ENCODE peak calls at places on chromosomes 2 and 18, in seven cellular contexts. One of them, this sample, is unnamed.
A peak's percentile ranks its signal among the peaks of the same experiment; 100 is the strongest.

GRCh38 chr18:74541703-74542555 is 7.6 kb downstream of the CNDP1 start:
- DNase-seq in activated T-helper 9 cell treated with anti-CD3 and anti-CD28 coated beads, Interleukin-2, amount 50 U/mL, for 16 hours: no peak
- DNase-seq in cardiac fibroblast: peak; percentile 31
- DNase-seq in fibroblast of lung: no peak
- DNase-seq in CD8-positive, alpha-beta T cell: no peak
- DNase-seq in stimulated activated CD8-positive, alpha-beta memory T cell treated with anti-CD3 and anti-CD28 coated beads, Interleukin-4, amount 100 ng/mL, for 4 hours: no peak
- DNase-seq in NCI-H1105: no peak
- DNase-seq in this sample: no peak

GRCh38 chr18:37578886-37579513 is 13.4 kb upstream of the CELF4 start:
- DNase-seq in activated T-helper 9 cell treated with anti-CD3 and anti-CD28 coated beads, Interleukin-2, amount 50 U/mL, for 16 hours: no peak
- DNase-seq in cardiac fibroblast: peak; percentile 16
- DNase-seq in fibroblast of lung: no peak
- DNase-seq in CD8-positive, alpha-beta T cell: no peak
- DNase-seq in stimulated activated CD8-positive, alpha-beta memory T cell treated with anti-CD3 and anti-CD28 coated beads, Interleukin-4, amount 100 ng/mL, for 4 hours: no peak
- DNase-seq in NCI-H1105: no peak
- DNase-seq in this sample: peak; percentile 78

GRCh38 chr2:178761759-178762371 is 45.4 kb downstream of the TTN start:
- DNase-seq in activated T-helper 9 cell treated with anti-CD3 and anti-CD28 coated beads, Interleukin-2, amount 50 U/mL, for 16 hours: no peak
- DNase-seq in cardiac fibroblast: peak; percentile 73
- DNase-seq in fibroblast of lung: peak; percentile 36
- DNase-seq in CD8-positive, alpha-beta T cell: no peak
- DNase-seq in stimulated activated CD8-positive, alpha-beta memory T cell treated with anti-CD3 and anti-CD28 coated beads, Interleukin-4, amount 100 ng/mL, for 4 hours: no peak
- DNase-seq in NCI-H1105: peak; percentile 38
- DNase-seq in this sample: peak; percentile 36

GRCh38 chr2:227141301-227141700 is 22.7 kb downstream of the COL4A4 start:
- DNase-seq in activated T-helper 9 cell treated with anti-CD3 and anti-CD28 coated beads, Interleukin-2, amount 50 U/mL, for 16 hours: no peak
- DNase-seq in cardiac fibroblast: no peak
- DNase-seq in fibroblast of lung: no peak
- DNase-seq in CD8-positive, alpha-beta T cell: no peak
- DNase-seq in stimulated activated CD8-positive, alpha-beta memory T cell treated with anti-CD3 and anti-CD28 coated beads, Interleukin-4, amount 100 ng/mL, for 4 hours: no peak
- DNase-seq in NCI-H1105: no peak
- DNase-seq in this sample: no peak

GRCh38 chr18:48003426-48004349 is 73.2 kb upstream of the SMAD2 start:
- DNase-seq in activated T-helper 9 cell treated with anti-CD3 and anti-CD28 coated beads, Interleukin-2, amount 50 U/mL, for 16 hours: no peak
- DNase-seq in cardiac fibroblast: peak; percentile 66
- DNase-seq in fibroblast of lung: peak; percentile 36
- DNase-seq in CD8-positive, alpha-beta T cell: no peak
- DNase-seq in stimulated activated CD8-positive, alpha-beta memory T cell treated with anti-CD3 and anti-CD28 coated beads, Interleukin-4, amount 100 ng/mL, for 4 hours: no peak
- DNase-seq in NCI-H1105: no peak
- DNase-seq in this sample: no peak

GRCh38 chr2:125745514-125745913 is 910.4 kb upstream of the GYPC start:
- DNase-seq in activated T-helper 9 cell treated with anti-CD3 and anti-CD28 coated beads, Interleukin-2, amount 50 U/mL, for 16 hours: no peak
- DNase-seq in cardiac fibroblast: peak; percentile 6
- DNase-seq in fibroblast of lung: no peak
- DNase-seq in CD8-positive, alpha-beta T cell: no peak
- DNase-seq in stimulated activated CD8-positive, alpha-beta memory T cell treated with anti-CD3 and anti-CD28 coated beads, Interleukin-4, amount 100 ng/mL, for 4 hours: no peak
- DNase-seq in NCI-H1105: peak; percentile 24
- DNase-seq in this sample: peak; percentile 14

GRCh38 chr2:219688560-219689445 is 61.4 kb downstream of the SLC4A3 start:
- DNase-seq in activated T-helper 9 cell treated with anti-CD3 and anti-CD28 coated beads, Interleukin-2, amount 50 U/mL, for 16 hours: no peak
- DNase-seq in cardiac fibroblast: peak; percentile 90
- DNase-seq in fibroblast of lung: peak; percentile 96
- DNase-seq in CD8-positive, alpha-beta T cell: no peak
- DNase-seq in stimulated activated CD8-positive, alpha-beta memory T cell treated with anti-CD3 and anti-CD28 coated beads, Interleukin-4, amount 100 ng/mL, for 4 hours: no peak
- DNase-seq in NCI-H1105: no peak
- DNase-seq in this sample: no peak

GRCh38 chr2:233841183-233841582 is 13.2 kb downstream of the HJURP start:
- DNase-seq in activated T-helper 9 cell treated with anti-CD3 and anti-CD28 coated beads, Interleukin-2, amount 50 U/mL, for 16 hours: no peak
- DNase-seq in cardiac fibroblast: no peak
- DNase-seq in fibroblast of lung: no peak
- DNase-seq in CD8-positive, alpha-beta T cell: no peak
- DNase-seq in stimulated activated CD8-positive, alpha-beta memory T cell treated with anti-CD3 and anti-CD28 coated beads, Interleukin-4, amount 100 ng/mL, for 4 hours: no peak
- DNase-seq in NCI-H1105: no peak
- DNase-seq in this sample: no peak

GRCh38 chr2:215038411-215038810 is 100.0 kb downstream of the ABCA12 start:
- DNase-seq in activated T-helper 9 cell treated with anti-CD3 and anti-CD28 coated beads, Interleukin-2, amount 50 U/mL, for 16 hours: no peak
- DNase-seq in cardiac fibroblast: no peak
- DNase-seq in fibroblast of lung: no peak
- DNase-seq in CD8-positive, alpha-beta T cell: no peak
- DNase-seq in stimulated activated CD8-positive, alpha-beta memory T cell treated with anti-CD3 and anti-CD28 coated beads, Interleukin-4, amount 100 ng/mL, for 4 hours: no peak
- DNase-seq in NCI-H1105: no peak
- DNase-seq in this sample: no peak

GRCh38 chr2:25964891-25965290 is 17.4 kb downstream of the KIF3C start:
- DNase-seq in activated T-helper 9 cell treated with anti-CD3 and anti-CD28 coated beads, Interleukin-2, amount 50 U/mL, for 16 hours: no peak
- DNase-seq in cardiac fibroblast: no peak
- DNase-seq in fibroblast of lung: peak; percentile 75
- DNase-seq in CD8-positive, alpha-beta T cell: no peak
- DNase-seq in stimulated activated CD8-positive, alpha-beta memory T cell treated with anti-CD3 and anti-CD28 coated beads, Interleukin-4, amount 100 ng/mL, for 4 hours: no peak
- DNase-seq in NCI-H1105: no peak
- DNase-seq in this sample: no peak

GRCh38 chr2:231300722-231301076 is 94.8 kb upstream of the B3GNT7 start:
- DNase-seq in activated T-helper 9 cell treated with anti-CD3 and anti-CD28 coated beads, Interleukin-2, amount 50 U/mL, for 16 hours: no peak
- DNase-seq in cardiac fibroblast: no peak
- DNase-seq in fibroblast of lung: no peak
- DNase-seq in CD8-positive, alpha-beta T cell: no peak
- DNase-seq in stimulated activated CD8-positive, alpha-beta memory T cell treated with anti-CD3 and anti-CD28 coated beads, Interleukin-4, amount 100 ng/mL, for 4 hours: no peak
- DNase-seq in NCI-H1105: no peak
- DNase-seq in this sample: no peak

GRCh38 chr2:15142069-15142689 is 419.0 kb downstream of the NBAS start:
- DNase-seq in activated T-helper 9 cell treated with anti-CD3 and anti-CD28 coated beads, Interleukin-2, amount 50 U/mL, for 16 hours: peak; percentile 50
- DNase-seq in cardiac fibroblast: no peak
- DNase-seq in fibroblast of lung: peak; percentile 9
- DNase-seq in CD8-positive, alpha-beta T cell: peak; percentile 49
- DNase-seq in stimulated activated CD8-positive, alpha-beta memory T cell treated with anti-CD3 and anti-CD28 coated beads, Interleukin-4, amount 100 ng/mL, for 4 hours: peak; percentile 49
- DNase-seq in NCI-H1105: no peak
- DNase-seq in this sample: no peak

GRCh38 chr18:8874872-8875271 is 169.5 kb downstream of the MTCL1 start:
- DNase-seq in activated T-helper 9 cell treated with anti-CD3 and anti-CD28 coated beads, Interleukin-2, amount 50 U/mL, for 16 hours: no peak
- DNase-seq in cardiac fibroblast: no peak
- DNase-seq in fibroblast of lung: no peak
- DNase-seq in CD8-positive, alpha-beta T cell: no peak
- DNase-seq in stimulated activated CD8-positive, alpha-beta memory T cell treated with anti-CD3 and anti-CD28 coated beads, Interleukin-4, amount 100 ng/mL, for 4 hours: no peak
- DNase-seq in NCI-H1105: no peak
- DNase-seq in this sample: no peak

GRCh38 chr2:101758001-101758400 is 60.5 kb downstream of the MAP4K4 start:
- DNase-seq in activated T-helper 9 cell treated with anti-CD3 and anti-CD28 coated beads, Interleukin-2, amount 50 U/mL, for 16 hours: no peak
- DNase-seq in cardiac fibroblast: no peak
- DNase-seq in fibroblast of lung: peak; percentile 75
- DNase-seq in CD8-positive, alpha-beta T cell: no peak
- DNase-seq in stimulated activated CD8-positive, alpha-beta memory T cell treated with anti-CD3 and anti-CD28 coated beads, Interleukin-4, amount 100 ng/mL, for 4 hours: no peak
- DNase-seq in NCI-H1105: no peak
- DNase-seq in this sample: no peak

GRCh38 chr2:12765203-12765602 is 48.5 kb downstream of the TRIB2 start:
- DNase-seq in activated T-helper 9 cell treated with anti-CD3 and anti-CD28 coated beads, Interleukin-2, amount 50 U/mL, for 16 hours: no peak
- DNase-seq in cardiac fibroblast: peak; percentile 26
- DNase-seq in fibroblast of lung: peak; percentile 70
- DNase-seq in CD8-positive, alpha-beta T cell: no peak
- DNase-seq in stimulated activated CD8-positive, alpha-beta memory T cell treated with anti-CD3 and anti-CD28 coated beads, Interleukin-4, amount 100 ng/mL, for 4 hours: no peak
- DNase-seq in NCI-H1105: no peak
- DNase-seq in this sample: no peak

GRCh38 chr2:63403820-63404219 is 184.5 kb downstream of the WDPCP start:
- DNase-seq in activated T-helper 9 cell treated with anti-CD3 and anti-CD28 coated beads, Interleukin-2, amount 50 U/mL, for 16 hours: no peak
- DNase-seq in cardiac fibroblast: no peak
- DNase-seq in fibroblast of lung: no peak
- DNase-seq in CD8-positive, alpha-beta T cell: no peak
- DNase-seq in stimulated activated CD8-positive, alpha-beta memory T cell treated with anti-CD3 and anti-CD28 coated beads, Interleukin-4, amount 100 ng/mL, for 4 hours: no peak
- DNase-seq in NCI-H1105: no peak
- DNase-seq in this sample: no peak

GRCh38 chr2:111662039-111662740 is 221.8 kb downstream of the ANAPC1 start:
- DNase-seq in activated T-helper 9 cell treated with anti-CD3 and anti-CD28 coated beads, Interleukin-2, amount 50 U/mL, for 16 hours: no peak
- DNase-seq in cardiac fibroblast: peak; percentile 81
- DNase-seq in fibroblast of lung: peak; percentile 85
- DNase-seq in CD8-positive, alpha-beta T cell: no peak
- DNase-seq in stimulated activated CD8-positive, alpha-beta memory T cell treated with anti-CD3 and anti-CD28 coated beads, Interleukin-4, amount 100 ng/mL, for 4 hours: no peak
- DNase-seq in NCI-H1105: no peak
- DNase-seq in this sample: no peak

GRCh38 chr2:3633982-3634630 is 23.9 kb upstream of the ALLC start:
- DNase-seq in activated T-helper 9 cell treated with anti-CD3 and anti-CD28 coated beads, Interleukin-2, amount 50 U/mL, for 16 hours: no peak
- DNase-seq in cardiac fibroblast: no peak
- DNase-seq in fibroblast of lung: no peak
- DNase-seq in CD8-positive, alpha-beta T cell: no peak
- DNase-seq in stimulated activated CD8-positive, alpha-beta memory T cell treated with anti-CD3 and anti-CD28 coated beads, Interleukin-4, amount 100 ng/mL, for 4 hours: no peak
- DNase-seq in NCI-H1105: no peak
- DNase-seq in this sample: peak; percentile 13

GRCh38 chr2:46039543-46040303 is 257.5 kb upstream of the EPAS1 start:
- DNase-seq in activated T-helper 9 cell treated with anti-CD3 and anti-CD28 coated beads, Interleukin-2, amount 50 U/mL, for 16 hours: no peak
- DNase-seq in cardiac fibroblast: no peak
- DNase-seq in fibroblast of lung: no peak
- DNase-seq in CD8-positive, alpha-beta T cell: no peak
- DNase-seq in stimulated activated CD8-positive, alpha-beta memory T cell treated with anti-CD3 and anti-CD28 coated beads, Interleukin-4, amount 100 ng/mL, for 4 hours: no peak
- DNase-seq in NCI-H1105: no peak
- DNase-seq in this sample: no peak

GRCh38 chr2:28400434-28400833 is 7.8 kb downstream of the FOSL2 start:
- DNase-seq in activated T-helper 9 cell treated with anti-CD3 and anti-CD28 coated beads, Interleukin-2, amount 50 U/mL, for 16 hours: no peak
- DNase-seq in cardiac fibroblast: no peak
- DNase-seq in fibroblast of lung: no peak
- DNase-seq in CD8-positive, alpha-beta T cell: no peak
- DNase-seq in stimulated activated CD8-positive, alpha-beta memory T cell treated with anti-CD3 and anti-CD28 coated beads, Interleukin-4, amount 100 ng/mL, for 4 hours: no peak
- DNase-seq in NCI-H1105: no peak
- DNase-seq in this sample: no peak

GRCh38 chr2:50720695-50721314 is 311.1 kb downstream of the NRXN1 start:
- DNase-seq in activated T-helper 9 cell treated with anti-CD3 and anti-CD28 coated beads, Interleukin-2, amount 50 U/mL, for 16 hours: no peak
- DNase-seq in cardiac fibroblast: no peak
- DNase-seq in fibroblast of lung: peak; percentile 13
- DNase-seq in CD8-positive, alpha-beta T cell: no peak
- DNase-seq in stimulated activated CD8-positive, alpha-beta memory T cell treated with anti-CD3 and anti-CD28 coated beads, Interleukin-4, amount 100 ng/mL, for 4 hours: no peak
- DNase-seq in NCI-H1105: peak; percentile 41
- DNase-seq in this sample: peak; percentile 86

GRCh38 chr2:78023356-78023755 is 501.2 kb upstream of the LRRTM4 start:
- DNase-seq in activated T-helper 9 cell treated with anti-CD3 and anti-CD28 coated beads, Interleukin-2, amount 50 U/mL, for 16 hours: no peak
- DNase-seq in cardiac fibroblast: no peak
- DNase-seq in fibroblast of lung: no peak
- DNase-seq in CD8-positive, alpha-beta T cell: no peak
- DNase-seq in stimulated activated CD8-positive, alpha-beta memory T cell treated with anti-CD3 and anti-CD28 coated beads, Interleukin-4, amount 100 ng/mL, for 4 hours: no peak
- DNase-seq in NCI-H1105: no peak
- DNase-seq in this sample: no peak